ENCODE peak calls at places on chromosomes 2 and 18, in four cellular contexts. C, Q, S and P are unnamed samples.

GRCh38 chr18:56175309-56175708 is 463.1 kb downstream of the TXNL1 start:
- DNase-seq in C (no peak), Q (no peak), S (no peak), P (no peak)

GRCh38 chr18:26438980-26439379 is 109.4 kb downstream of the KCTD1 start:
- DNase-seq in C (no peak), Q (no peak), S (no peak), P (no peak)

GRCh38 chr2:223997938-223998337 is 40.7 kb downstream of the MRPL44 start:
- DNase-seq in C (no peak), Q (no peak), S (no peak), P (no peak)

GRCh38 chr2:602571-603366 is 74.4 kb downstream of the TMEM18 start:
- DNase-seq in C (no peak), Q (peak), S (no peak), P (no peak)

GRCh38 chr18:48660346-48661228 is 121.8 kb downstream of the CTIF start:
- DNase-seq in C (no peak), Q (no peak), S (no peak), P (no peak)

GRCh38 chr2:129780316-129781282 is 198.9 kb upstream of the RAB6C start:
- DNase-seq in C (no peak), Q (no peak), S (no peak), P (no peak)

GRCh38 chr2:146312899-146313298 is 1531.9 kb upstream of the ACVR2A start:
- DNase-seq in C (no peak), Q (no peak), S (no peak), P (no peak)

GRCh38 chr2:232367591-232368233 is 10.8 kb upstream of the ALPP start:
- DNase-seq in C (no peak), Q (no peak), S (no peak), P (peak)

GRCh38 chr2:108377815-108378630 is at the start of gene SULT1C4:
- DNase-seq in C (peak), Q (peak), S (peak), P (peak)

GRCh38 chr2:12091201-12091806 is 344.9 kb downstream of the LPIN1 start:
- DNase-seq in C (no peak), Q (no peak), S (no peak), P (no peak)

GRCh38 chr2:27485496-27485895 is 4.0 kb downstream of the IFT172 start:
- DNase-seq in C (no peak), Q (no peak), S (no peak), P (no peak)

GRCh38 chr2:171447675-171448074 is 13.6 kb downstream of the DCAF17 start:
- DNase-seq in C (no peak), Q (no peak), S (no peak), P (no peak)

GRCh38 chr2:195318440-195319111 is 338.4 kb upstream of the SLC39A10 start:
- DNase-seq in C (peak), Q (peak), S (no peak), P (no peak)

GRCh38 chr2:65198737-65199136 is 28.9 kb upstream of the ACTR2 start:
- DNase-seq in C (no peak), Q (peak), S (no peak), P (no peak)

GRCh38 chr18:76619342-76620315 is 124.6 kb upstream of the ZNF516 start:
- DNase-seq in C (peak), Q (peak), S (peak), P (peak)

GRCh38 chr2:203510256-203510940 is 24.7 kb downstream of the RAPH1 start:
- DNase-seq in C (no peak), Q (no peak), S (no peak), P (no peak)

GRCh38 chr2:195533771-195534642 is 123.0 kb upstream of the SLC39A10 start:
- DNase-seq in C (no peak), Q (peak), S (no peak), P (peak)

GRCh38 chr18:80147037-80147417 is 38.0 kb downstream of the ADNP2 start:
- DNase-seq in C (no peak), Q (no peak), S (no peak), P (no peak)

GRCh38 chr2:171172980-171173542 is 12.4 kb upstream of the TLK1 start:
- DNase-seq in C (no peak), Q (no peak), S (no peak), P (no peak)

GRCh38 chr2:3176869-3177255 is 200.8 kb downstream of the EIPR1 start:
- DNase-seq in C (no peak), Q (no peak), S (no peak), P (no peak)

GRCh38 chr2:160194946-160195345 is 5.1 kb downstream of the ITGB6 start:
- DNase-seq in C (no peak), Q (no peak), S (no peak), P (no peak)

GRCh38 chr18:26868968-26869586 is 3.6 kb upstream of the AQP4 start:
- DNase-seq in C (no peak), Q (no peak), S (no peak), P (no peak)

GRCh38 chr2:204695506-204695905 is 150.2 kb downstream of the PARD3B start:
- DNase-seq in C (no peak), Q (no peak), S (no peak), P (no peak)

GRCh38 chr2:46589381-46589780 is 110.0 kb downstream of the TMEM247 start:
- DNase-seq in C (no peak), Q (no peak), S (no peak), P (no peak)

GRCh38 chr2:46590319-46590718 is 111.0 kb downstream of the TMEM247 start:
- DNase-seq in C (no peak), Q (no peak), S (no peak), P (no peak)

DNA sequence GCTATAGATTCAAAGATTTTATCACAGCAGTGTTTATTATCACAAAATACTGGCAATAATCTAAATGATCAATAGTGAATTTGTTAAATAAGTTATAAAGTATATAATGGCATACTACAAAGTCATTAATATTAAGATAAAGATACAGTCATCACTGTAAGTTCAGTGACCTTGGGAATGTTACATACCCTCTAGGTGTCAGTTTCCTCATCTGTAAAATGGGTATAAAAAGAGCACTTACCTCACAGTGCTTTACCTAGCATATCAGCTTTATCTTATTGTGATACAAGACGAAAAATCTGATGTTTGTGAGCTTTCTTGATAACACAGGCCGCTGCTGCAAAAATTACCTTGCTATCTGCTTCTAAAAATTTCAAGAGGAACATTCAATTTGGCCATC is 112.2 kb downstream of the TMEM247 start:
- DNase-seq in C (no peak), Q (no peak), S (no peak), P (no peak)
- H3K27ac ChIP-seq in C (no peak), Q (no peak), S (no peak), P (no peak)

GRCh38 chr2:62187246-62187645 is 8.7 kb upstream of the B3GNT2 start:
- DNase-seq in C (no peak), Q (no peak), S (no peak), P (no peak)

GRCh38 chr2:62185828-62186483 is 10.0 kb upstream of the B3GNT2 start:
- DNase-seq in C (no peak), Q (no peak), S (no peak), P (no peak)

GRCh38 chr2:62181836-62182235 is 14.1 kb upstream of the B3GNT2 start:
- DNase-seq in C (no peak), Q (no peak), S (no peak), P (no peak)

GRCh38 chr2:62186534-62186933 is 9.4 kb upstream of the B3GNT2 start:
- DNase-seq in C (no peak), Q (no peak), S (no peak), P (no peak)

GRCh38 chr2:62184499-62185045 is 11.3 kb upstream of the B3GNT2 start:
- DNase-seq in C (no peak), Q (no peak), S (no peak), P (no peak)
- H3K27ac ChIP-seq in C (no peak), Q (peak), S (no peak), P (no peak)

DNA sequence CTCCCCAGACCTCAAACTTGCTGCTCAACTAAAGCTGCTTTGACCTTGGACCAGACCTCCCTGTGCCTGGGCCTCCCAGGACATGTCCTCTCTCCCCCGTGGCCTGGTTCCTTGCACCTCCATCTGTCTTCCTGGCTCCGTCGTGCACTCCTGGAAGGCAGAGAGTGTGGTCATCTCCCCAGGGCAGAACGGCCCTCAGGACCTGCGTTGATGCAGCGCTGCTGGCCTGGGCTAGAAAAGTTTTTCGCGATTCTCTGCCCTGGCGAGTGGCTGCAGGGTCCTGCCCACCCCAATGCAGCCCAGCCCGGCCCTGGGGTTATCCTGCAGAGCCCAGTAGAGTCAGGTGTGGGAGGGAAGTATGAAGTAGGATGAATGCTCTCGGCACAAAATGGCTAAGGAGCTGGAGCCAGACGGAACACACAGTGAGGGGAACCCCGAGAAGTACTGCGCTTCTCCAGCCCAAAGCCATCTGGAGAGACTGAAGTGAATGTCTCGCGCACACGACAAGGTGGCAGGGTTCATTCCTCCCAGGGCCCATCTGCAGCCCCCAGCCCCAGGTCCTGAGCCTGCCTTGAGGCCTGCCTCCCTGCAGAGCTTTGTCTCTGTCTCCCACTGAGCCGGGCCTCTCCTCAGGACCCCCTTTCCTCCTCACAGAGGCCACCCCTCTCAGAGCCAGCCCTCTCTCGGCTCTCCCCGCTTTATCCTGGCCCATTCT is 41.7 kb downstream of the ATOH8 start:
- DNase-seq in C (no peak), Q (no peak), S (no peak), P (peak)
- H3K27ac ChIP-seq in C (no peak), Q (peak), S (peak), P (peak)

GRCh38 chr18:29147944-29148343 is 971.0 kb upstream of the CDH2 start:
- DNase-seq in C (no peak), Q (no peak), S (no peak), P (no peak)
- H3K27ac ChIP-seq in C (no peak), Q (no peak), S (no peak), P (no peak)

GRCh38 chr2:239464166-239465016 is 63.6 kb upstream of the HDAC4 start:
- DNase-seq in C (no peak), Q (peak), S (no peak), P (peak)
- H3K27ac ChIP-seq in C (no peak), Q (peak), S (no peak), P (no peak)

GRCh38 chr2:113876503-113877387 is 13.1 kb upstream of the ACTR3 start:
- DNase-seq in C (no peak), Q (no peak), S (no peak), P (no peak)
- H3K27ac ChIP-seq in C (no peak), Q (no peak), S (no peak), P (no peak)

GRCh38 chr2:30612371-30612770 is 165.3 kb downstream of the LCLAT1 start:
- DNase-seq in C (no peak), Q (no peak), S (no peak), P (no peak)
- H3K27ac ChIP-seq in C (no peak), Q (no peak), S (no peak), P (no peak)

DNA sequence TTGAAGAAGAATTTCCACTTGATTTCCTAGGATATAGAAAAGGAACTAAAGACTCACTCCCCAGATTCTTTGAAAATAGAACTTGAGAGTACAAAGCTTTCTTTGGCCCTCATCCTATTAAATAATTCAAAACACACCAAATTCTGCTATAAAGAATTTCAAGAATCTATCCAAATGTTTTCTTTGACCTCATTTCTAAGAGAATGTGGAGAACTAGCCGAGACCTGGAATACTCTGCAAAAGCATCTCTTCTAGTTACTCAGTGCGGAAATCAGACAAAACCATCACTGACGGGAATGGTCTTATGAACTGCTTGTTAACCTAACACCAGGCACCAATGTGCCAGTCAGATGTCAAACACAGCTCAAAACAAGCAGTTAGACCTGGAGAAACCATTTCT is 44.2 kb upstream of the ARL5A start:
- DNase-seq in C (no peak), Q (no peak), S (no peak), P (no peak)
- H3K27ac ChIP-seq in C (no peak), Q (no peak), S (no peak), P (peak)

DNA sequence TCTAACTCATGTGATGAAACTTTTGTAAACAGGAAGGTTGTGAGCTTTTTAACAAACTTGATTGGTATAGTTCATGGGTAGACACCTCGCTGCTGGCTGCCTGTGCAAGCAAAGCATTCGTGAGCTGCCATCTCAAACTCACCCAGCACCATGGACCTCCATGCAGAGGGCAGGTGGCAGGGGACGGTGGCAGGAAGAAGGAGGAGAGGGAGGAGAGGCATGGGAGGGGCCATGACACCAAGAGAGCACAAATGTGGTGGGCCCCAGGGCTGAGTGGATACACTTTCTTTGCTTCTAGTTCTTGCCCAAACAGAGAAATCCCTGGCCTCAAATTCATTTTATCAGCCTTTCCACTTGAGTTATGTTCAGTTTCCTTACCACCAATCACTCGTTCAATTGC is 29.1 kb downstream of the AFG3L2 start:
- DNase-seq in C (no peak), Q (no peak), S (no peak), P (no peak)
- H3K27ac ChIP-seq in C (no peak), Q (no peak), S (no peak), P (no peak)

GRCh38 chr2:68769586-68770270 is 35.1 kb downstream of the ARHGAP25 start:
- DNase-seq in C (no peak), Q (no peak), S (no peak), P (no peak)
- H3K27ac ChIP-seq in C (no peak), Q (no peak), S (no peak), P (no peak)